ENCODE peak calls at places on chromosomes 1 and 21, in eight cellular contexts. L is tibial artery, F is mesendoderm, Y is SK-N-SH, R is hepatocyte, B is mesenchymal stem cell, U is aorta, M is thyroid gland. Q is an unnamed sample. For H3K36me3, the result is how much of the 10 kb centered on the place peaks cover.

GRCh38 chr1:184160236-184160635 is 108.7 kb downstream of the TSEN15 start:
- DNase-seq in R (no peak), Y (no peak), L (no peak), B (peak), U (no peak), F (peak), M (no peak), Q (peak)

GRCh38 chr1:231626951-231627614 is 493 bp downstream of the DISC1 start:
- DNase-seq in L (peak), R (peak), Y (peak), B (peak), M (peak), U (peak), F (peak), Q (peak)

GRCh38 chr1:185969028-185969427 is 234.8 kb downstream of the HMCN1 start:
- DNase-seq in U (no peak), L (no peak), R (no peak), B (peak), Y (no peak), F (no peak), M (no peak), Q (peak)

GRCh38 chr1:223153177-223154119 is 10.4 kb upstream of the TLR5 start:
- DNase-seq in F (peak), L (no peak), B (peak), R (no peak), M (no peak), Y (no peak), U (no peak), Q (peak)

GRCh38 chr1:81029266-81029665 is 771.5 kb upstream of the ADGRL2 start:
- DNase-seq in Y (no peak), U (no peak), M (no peak), L (no peak), F (no peak), R (no peak), B (peak), Q (no peak)

GRCh38 chr1:180175291-180175690 is 20.6 kb downstream of the QSOX1 start:
- DNase-seq in U (peak), L (no peak), M (no peak), B (no peak), Y (no peak), R (no peak), F (no peak), Q (no peak)

GRCh38 chr1:103266036-103266435 is 157.7 kb upstream of the COL11A1 start:
- DNase-seq in M (no peak), L (no peak), R (no peak), F (no peak), Y (no peak), B (peak), U (no peak), Q (peak)

GRCh38 chr1:6260961-6261614 is at the start of gene GPR153:
- DNase-seq in L (no peak), R (peak), U (no peak), F (no peak), Y (peak), B (peak), M (peak), Q (peak)

GRCh38 chr1:220927442-220927841 is 48.2 kb downstream of the HLX start:
- DNase-seq in B (no peak), L (no peak), R (peak), F (peak), M (no peak), U (no peak), Y (no peak), Q (no peak)

GRCh38 chr1:15116966-15117365 is 36.6 kb upstream of the TMEM51 start:
- DNase-seq in Y (peak), F (no peak), B (no peak), R (no peak), L (no peak), U (no peak), M (peak), Q (no peak)

GRCh38 chr1:67897270-67897949 is 64.1 kb upstream of the GNG12 start:
- DNase-seq in M (no peak), Y (no peak), F (no peak), B (peak), U (no peak), R (no peak), L (no peak), Q (peak)

GRCh38 chr1:22522221-22522743 is 41.0 kb upstream of the EPHA8 start:
- DNase-seq in M (no peak), U (no peak), Y (no peak), B (no peak), L (no peak), R (no peak), F (no peak), Q (no peak)
- H3K36me3 ChIP-seq in M (under half), U (under half), Y (half or more), B (half or more), L (half or more), R (under half), F (under half), Q (under half)

GRCh38 chr1:209850342-209850979 is 22.7 kb downstream of the UTP25 start:
- DNase-seq in F (peak), Y (peak), U (no peak), R (peak), L (no peak), B (peak), M (peak), Q (peak)
- H3K36me3 ChIP-seq in F (under half), Y (half or more), U (under half), R (under half), L (half or more), B (half or more), M (under half), Q (under half)

GRCh38 chr21:33522297-33522696 is 19.6 kb downstream of the GART start:
- DNase-seq in F (no peak), Y (no peak), L (no peak), U (no peak), M (no peak), R (no peak), B (no peak), Q (no peak)
- H3K36me3 ChIP-seq in F (under half), Y (half or more), L (under half), U (under half), M (under half), R (under half), B (half or more), Q (under half)

GRCh38 chr1:150156868-150157603 is 7.3 kb downstream of the PLEKHO1 start:
- DNase-seq in L (no peak), B (peak), M (no peak), F (no peak), Y (no peak), U (no peak), R (no peak), Q (peak)

GRCh38 chr1:150162582-150162861 is 12.8 kb downstream of the PLEKHO1 start:
- DNase-seq in R (no peak), B (no peak), Y (no peak), M (no peak), U (no peak), F (no peak), L (no peak), Q (no peak)

GRCh38 chr1:150160964-150161626 is 11.4 kb downstream of the PLEKHO1 start:
- DNase-seq in U (no peak), B (no peak), Y (no peak), R (no peak), L (no peak), F (peak), M (no peak), Q (no peak)

GRCh38 chr1:150161747-150162581 is 12.2 kb downstream of the PLEKHO1 start:
- DNase-seq in U (no peak), F (peak), B (peak), R (peak), M (no peak), L (no peak), Y (no peak), Q (peak)

GRCh38 chr1:150159550-150159949 is 9.8 kb downstream of the PLEKHO1 start:
- DNase-seq in F (no peak), M (no peak), Y (no peak), R (no peak), L (no peak), B (no peak), U (no peak), Q (no peak)
- H3K36me3 ChIP-seq in F (under half), M (under half), Y (under half), R (under half), L (half or more), B (half or more), U (under half), Q (under half)

GRCh38 chr21:45499201-45499750 is 43.0 kb downstream of the SLC19A1 start:
- DNase-seq in B (no peak), Y (no peak), U (peak), M (no peak), F (no peak), L (no peak), R (no peak), Q (no peak)
- H3K36me3 ChIP-seq in B (under half), Y (under half), U (under half), M (under half), F (under half), L (half or more), R (under half), Q (under half)

DNA sequence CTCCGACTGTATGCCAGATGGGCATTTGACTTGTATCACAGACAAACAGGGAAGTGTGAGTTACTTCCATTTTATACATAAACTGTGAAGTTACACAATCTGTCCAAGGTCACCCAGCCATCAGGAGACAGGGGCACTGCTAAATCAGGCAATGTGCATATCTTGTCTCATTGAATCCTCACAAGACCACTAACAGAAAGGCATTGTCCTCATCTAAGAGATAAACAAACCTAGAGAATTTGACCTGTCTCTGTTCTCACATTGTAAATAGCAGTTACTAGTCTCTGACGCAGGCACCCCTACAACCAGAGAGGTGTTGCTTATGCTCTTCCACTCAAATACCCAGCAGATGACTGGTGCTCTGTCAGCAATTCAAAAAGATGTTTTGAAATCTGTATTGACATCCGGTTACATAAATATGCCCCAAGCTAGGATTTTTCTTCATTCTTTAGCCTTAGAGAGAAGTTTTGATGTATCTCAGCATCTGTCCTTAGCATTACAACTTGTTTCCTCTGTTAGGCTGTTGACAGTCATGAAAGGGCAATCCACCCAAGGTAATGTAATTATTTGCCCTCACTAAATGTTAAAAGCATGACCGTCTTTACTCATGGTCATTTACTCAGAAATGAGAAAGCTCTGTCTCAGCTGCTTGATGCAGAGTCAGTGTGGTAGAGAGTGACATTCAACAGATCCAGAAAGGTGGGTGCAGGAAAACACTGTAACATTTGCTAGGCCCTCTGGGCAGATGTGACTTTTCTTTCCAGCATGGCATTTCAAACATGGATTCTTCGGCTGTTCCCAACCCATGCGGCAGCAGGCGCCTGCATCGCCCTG is 51.9 kb upstream of the ZNF326 start:
- DNase-seq in U (no peak), F (peak), L (no peak), R (peak), B (peak), Y (peak), M (no peak), Q (peak)
- H3K36me3 ChIP-seq in U (under half), F (under half), L (under half), R (under half), B (under half), Y (under half), M (under half), Q (under half)

DNA sequence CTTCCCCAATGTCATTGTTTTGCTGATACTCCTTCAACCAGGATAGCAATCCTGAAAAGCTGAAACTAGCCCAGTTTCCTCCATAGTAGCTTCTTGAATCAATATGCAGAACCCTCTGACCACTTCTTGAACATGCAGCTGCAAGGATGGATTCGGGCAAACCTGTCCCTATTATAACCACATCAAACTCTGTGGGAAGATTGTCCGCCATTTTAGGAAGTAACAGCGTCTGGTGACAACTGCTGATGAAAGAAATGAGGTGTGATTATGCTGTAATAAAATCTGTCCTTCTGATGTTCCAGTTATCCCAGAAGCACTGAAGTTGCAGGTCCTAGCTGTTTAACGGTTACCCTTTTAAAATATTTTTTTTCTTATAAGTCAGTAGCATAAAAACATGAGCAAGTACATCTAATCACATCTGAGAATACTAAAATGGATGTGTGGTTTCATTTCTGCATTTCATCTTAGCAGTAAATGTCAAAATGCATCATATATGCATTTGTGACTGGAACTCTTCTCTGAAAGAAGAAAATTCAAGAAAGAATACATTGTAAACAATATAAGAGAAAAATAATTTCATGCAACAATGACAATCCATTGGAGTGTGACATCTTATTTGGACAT is 4.5 kb downstream of the CHML start:
- DNase-seq in B (no peak), U (no peak), L (no peak), R (no peak), F (no peak), M (no peak), Y (no peak), Q (no peak)
- H3K36me3 ChIP-seq in B (under half), U (under half), L (under half), R (under half), F (under half), M (under half), Y (under half), Q (under half)

DNA sequence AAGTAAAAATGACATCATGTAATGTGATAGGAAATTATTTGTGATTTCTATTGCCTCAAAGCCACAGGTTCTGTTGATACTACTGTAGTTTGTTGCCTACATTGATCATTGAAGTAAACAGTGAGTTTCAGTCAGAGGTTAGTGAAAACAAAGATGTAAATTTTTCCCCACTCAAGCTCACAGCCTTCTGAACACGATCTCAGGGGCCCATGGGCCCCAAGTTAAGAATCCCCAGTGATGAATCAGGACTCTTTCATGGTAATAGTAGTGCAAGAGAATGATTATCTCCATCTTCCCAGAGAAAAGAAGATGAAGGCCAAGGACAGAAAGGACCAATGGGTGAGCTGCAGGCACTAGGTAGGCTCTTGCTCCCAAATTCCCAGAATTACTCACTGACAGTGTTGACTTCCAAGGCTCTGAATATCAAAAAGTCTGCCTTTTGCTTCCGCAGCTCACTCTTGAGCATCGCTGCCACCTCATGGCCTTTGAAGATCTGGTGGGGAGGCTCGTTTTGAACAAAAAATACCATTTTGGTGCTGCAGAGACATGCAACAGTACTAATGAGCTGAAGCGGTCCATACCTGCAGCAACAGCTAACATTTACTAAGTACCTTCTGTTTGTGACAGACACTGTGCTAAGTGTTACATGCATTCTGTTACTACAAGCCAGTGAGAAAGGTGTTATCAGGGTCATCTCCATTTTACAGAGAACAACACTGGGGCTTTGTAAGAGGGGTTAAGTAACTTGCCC is 113.3 kb downstream of the KIAA0319L start:
- DNase-seq in U (no peak), R (no peak), F (peak), B (no peak), L (no peak), M (no peak), Y (no peak), Q (peak)
- H3K36me3 ChIP-seq in U (under half), R (under half), F (under half), B (half or more), L (half or more), M (under half), Y (half or more), Q (under half)

DNA sequence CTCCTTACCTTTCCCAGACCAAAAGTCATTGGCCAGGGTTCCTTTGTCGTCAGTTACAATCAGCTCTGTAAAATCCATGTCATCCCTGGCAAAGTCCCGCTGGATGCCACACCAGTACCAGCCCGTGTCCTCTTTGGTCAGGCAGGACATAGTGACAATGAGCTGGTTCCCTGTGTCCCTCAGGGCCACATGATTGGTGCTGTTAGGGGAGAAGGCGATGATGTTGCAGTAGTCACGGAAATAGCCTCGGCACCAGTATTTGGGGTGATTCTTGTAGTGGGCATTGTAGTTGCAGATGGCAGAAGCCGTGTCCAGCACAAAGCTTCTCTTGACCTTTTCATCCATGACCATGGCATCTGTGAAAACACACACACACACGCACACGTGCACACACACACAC is 14.8 kb downstream of the ADORA3 start:
- DNase-seq in U (no peak), Y (no peak), R (no peak), L (no peak), M (no peak), B (no peak), F (no peak), Q (no peak)
- H3K36me3 ChIP-seq in U (under half), Y (under half), R (under half), L (under half), M (under half), B (under half), F (under half), Q (under half)

DNA sequence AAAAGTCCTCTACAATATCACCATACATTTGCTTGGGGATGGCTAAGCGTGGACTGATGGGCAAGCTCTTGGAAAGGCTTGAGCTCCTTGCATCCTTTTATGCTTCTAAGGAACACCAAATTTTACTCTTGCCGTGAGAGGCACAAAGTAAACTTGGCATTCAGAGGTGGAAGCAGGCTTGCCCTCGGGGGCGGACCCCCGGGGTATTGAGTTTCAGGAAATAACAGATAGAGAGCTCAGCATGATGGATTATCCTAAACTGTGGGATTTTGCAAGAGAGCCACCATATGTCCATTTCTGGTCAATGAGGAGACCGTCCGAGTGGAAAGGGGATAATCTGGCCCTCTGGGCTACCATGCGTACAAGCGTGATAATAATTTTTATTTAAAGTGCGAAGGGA is 14.0 kb downstream of the IFI16 start:
- DNase-seq in M (no peak), L (no peak), R (no peak), Y (no peak), U (no peak), B (no peak), F (peak), Q (no peak)
- H3K36me3 ChIP-seq in M (under half), L (under half), R (under half), Y (under half), U (under half), B (half or more), F (under half), Q (under half)